ENCODE peak calls at places on chromosomes 4 and X, in nine cellular contexts. E, I, V, C, G, S, M, P and K are unnamed samples.
A peak's percentile ranks its signal among the peaks of the same experiment; 100 is the strongest.

GRCh38 chrX:63735882-63736281 is 49.1 kb downstream of the ARHGEF9 start:
- DNase-seq in E (no peak), I (no peak), V (no peak), C (no peak), G (no peak), S (no peak), M (no peak), P (no peak), K (no peak)

GRCh38 chr4:57369446-57369845 is 259.3 kb upstream of the IGFBP7 start:
- DNase-seq in E (no peak), I (peak; percentile 74), V (no peak), C (no peak), G (no peak), S (no peak), M (no peak), P (no peak), K (no peak)

GRCh38 chrX:40009462-40009851 is 88.3 kb downstream of the BCOR start:
- DNase-seq in E (no peak), I (no peak), V (no peak), C (no peak), G (no peak), S (peak; percentile 83), M (peak; percentile 60), P (peak; percentile 60), K (peak; percentile 50)

GRCh38 chr4:185115827-185116232 is 27.2 kb upstream of the SLC25A4 start:
- DNase-seq in E (peak; percentile 79), I (peak; percentile 85), V (peak; percentile 94), C (peak; percentile 11), G (peak; percentile 86), S (peak; percentile 88), M (peak; percentile 91), P (peak; percentile 89), K (peak; percentile 34)

GRCh38 chr4:78298618-78299017 is 241.5 kb downstream of the FRAS1 start:
- DNase-seq in E (no peak), I (peak; percentile 79), V (peak; percentile 58), C (no peak), G (no peak), S (no peak), M (no peak), P (no peak), K (no peak)

GRCh38 chr4:39044364-39044946 is 12.2 kb upstream of the TMEM156 start:
- DNase-seq in E (peak; percentile 93), I (peak; percentile 81), V (peak; percentile 93), C (peak; percentile 95), G (peak; percentile 97), S (peak; percentile 97), M (peak; percentile 92), P (peak; percentile 94), K (peak; percentile 87)

GRCh38 chr4:88219099-88219498 is 60.7 kb upstream of the ABCG2 start:
- DNase-seq in E (peak; percentile 30), I (peak; percentile 48), V (peak; percentile 56), C (peak; percentile 45), G (no peak), S (no peak), M (peak; percentile 12), P (no peak), K (no peak)

GRCh38 chr4:90833698-90834097 is 706.5 kb downstream of the CCSER1 start:
- DNase-seq in E (no peak), I (no peak), V (no peak), C (no peak), G (no peak), S (no peak), M (no peak), P (peak; percentile 42), K (no peak)

GRCh38 chr4:137677851-137678250 is 145.6 kb upstream of the PCDH18 start:
- DNase-seq in E (no peak), I (peak; percentile 80), V (peak; percentile 85), C (no peak), G (no peak), S (no peak), M (no peak), P (no peak), K (no peak)

GRCh38 chr4:123397276-123398150 is 918 bp downstream of the SPRY1 start:
- DNase-seq in E (peak; percentile 75), I (peak; percentile 45), V (peak; percentile 36), C (peak; percentile 41), G (peak; percentile 79), S (peak; percentile 87), M (peak; percentile 40), P (peak; percentile 79), K (peak; percentile 76)

GRCh38 chr4:14583331-14583730 is 418.9 kb upstream of the CPEB2 start:
- DNase-seq in E (no peak), I (no peak), V (no peak), C (peak; percentile 17), G (no peak), S (no peak), M (no peak), P (no peak), K (no peak)

GRCh38 chr4:169791527-169792156 is 33.9 kb upstream of the HPF1 start:
- DNase-seq in E (peak; percentile 54), I (peak; percentile 65), V (peak; percentile 55), C (peak; percentile 69), G (no peak), S (peak; percentile 84), M (peak; percentile 87), P (peak; percentile 66), K (peak; percentile 89)

GRCh38 chr4:76898385-76898692 is 395 bp upstream of the SOWAHB start:
- DNase-seq in E (no peak), I (peak; percentile 5), V (no peak), C (no peak), G (no peak), S (no peak), M (no peak), P (no peak), K (no peak)

GRCh38 chr4:139704915-139705485 is 39.4 kb downstream of the MGST2 start:
- DNase-seq in E (peak; percentile 44), I (peak; percentile 31), V (peak; percentile 42), C (peak; percentile 41), G (no peak), S (no peak), M (no peak), P (no peak), K (no peak)
- TF ChIP-seq CTCF in E (peak; percentile 32), I (no peak), V (no peak), C (no peak), G (peak; percentile 37), S (peak; percentile 66), M (peak; percentile 49), P (peak; percentile 52), K (peak; percentile 30)

DNA sequence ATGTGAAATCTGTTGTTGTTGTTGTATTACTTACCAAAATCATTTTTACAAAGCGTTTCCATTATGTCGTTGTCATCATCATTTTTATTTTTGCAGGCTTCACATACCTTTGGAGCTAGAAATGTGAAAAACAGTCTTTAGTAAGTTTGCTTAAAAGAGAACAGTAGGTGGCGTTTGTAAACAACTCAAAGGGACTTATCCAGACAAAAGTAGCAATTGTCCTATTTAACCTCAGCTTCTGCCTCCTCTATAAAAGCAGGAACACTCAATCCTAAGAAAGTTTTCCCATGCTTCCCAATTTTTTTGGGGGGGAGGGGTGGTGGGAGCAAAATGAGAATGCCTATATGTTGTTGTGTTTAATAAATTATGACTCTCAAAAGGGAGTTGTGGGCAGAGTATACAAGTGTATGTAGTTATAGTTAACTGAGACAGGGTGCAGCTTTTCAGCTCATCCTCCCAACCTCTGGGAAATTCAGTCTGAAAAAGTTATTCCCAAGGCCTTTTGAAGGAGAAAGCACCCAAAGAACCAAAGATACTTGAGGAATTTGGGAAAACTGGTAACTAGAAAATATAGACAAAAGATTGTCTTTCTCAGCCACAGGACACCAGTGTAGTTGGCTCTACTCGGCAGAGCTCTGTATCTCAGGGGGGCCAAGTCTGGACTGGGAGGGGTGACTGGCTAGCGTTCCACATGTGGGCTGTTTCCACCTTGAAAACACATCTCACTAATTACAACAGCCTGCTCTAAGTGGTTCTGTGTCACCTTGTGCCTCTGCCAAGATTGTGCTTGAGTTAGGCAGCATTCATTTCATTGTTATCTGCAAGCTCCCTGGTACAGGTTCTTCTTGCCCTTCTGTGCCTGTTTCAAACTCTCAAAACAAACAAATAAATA is 2.8 kb downstream of the SFRP2 start:
- DNase-seq in E (peak; percentile 3), I (peak; percentile 23), V (peak; percentile 14), C (peak; percentile 14), G (no peak), S (peak; percentile 53), M (no peak), P (no peak), K (no peak)
- TF ChIP-seq CTCF in E (peak; percentile 40), I (peak; percentile 24), V (peak; percentile 30), C (peak; percentile 40), G (peak; percentile 52), S (peak; percentile 73), M (peak; percentile 55), P (peak; percentile 62), K (no peak)

DNA sequence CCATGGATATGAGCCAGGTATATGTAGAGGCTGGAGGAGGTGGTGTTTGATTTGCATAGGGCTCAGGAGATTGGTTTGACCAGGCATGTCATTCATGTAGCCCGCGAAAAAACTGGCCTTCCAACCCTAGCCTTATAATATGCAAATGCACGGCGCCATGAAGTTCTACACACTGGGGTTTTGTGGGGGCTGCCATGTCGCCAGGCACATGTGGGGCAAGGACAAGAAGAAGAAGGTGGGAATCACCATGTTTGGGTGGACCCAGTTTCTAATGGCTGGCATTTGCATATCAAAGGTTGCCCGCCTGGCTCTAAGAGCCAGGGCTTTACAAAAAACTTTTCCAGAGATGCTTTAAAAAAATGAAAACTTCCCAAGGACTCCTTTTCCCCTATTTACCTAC is 1251.0 kb downstream of the PCDH18 start:
- DNase-seq in E (no peak), I (no peak), V (no peak), C (no peak), G (no peak), S (peak; percentile 44), M (no peak), P (peak; percentile 34), K (no peak)
- TF ChIP-seq CTCF in E (no peak), I (no peak), V (no peak), C (no peak), G (no peak), S (no peak), M (no peak), P (no peak), K (no peak)

GRCh38 chr4:7976025-7976424 is 36.4 kb upstream of the AFAP1 start:
- DNase-seq in E (no peak), I (no peak), V (no peak), C (no peak), G (no peak), S (no peak), M (no peak), P (no peak), K (no peak)

GRCh38 chr4:7971881-7972500 is 32.3 kb upstream of the AFAP1 start:
- DNase-seq in E (peak; percentile 23), I (no peak), V (no peak), C (no peak), G (no peak), S (no peak), M (no peak), P (no peak), K (no peak)

GRCh38 chr4:7973545-7973981 is 33.9 kb upstream of the AFAP1 start:
- DNase-seq in E (no peak), I (peak; percentile 87), V (peak; percentile 74), C (no peak), G (no peak), S (no peak), M (no peak), P (no peak), K (no peak)

GRCh38 chr4:7976634-7977033 is 37.0 kb upstream of the AFAP1 start:
- DNase-seq in E (no peak), I (no peak), V (no peak), C (no peak), G (no peak), S (no peak), M (no peak), P (no peak), K (no peak)

GRCh38 chr4:7974425-7974824 is 34.8 kb upstream of the AFAP1 start:
- DNase-seq in E (no peak), I (no peak), V (no peak), C (no peak), G (no peak), S (no peak), M (no peak), P (no peak), K (no peak)
- TF ChIP-seq CTCF in E (no peak), I (no peak), V (no peak), C (no peak), G (no peak), S (no peak), M (no peak), P (no peak), K (no peak)